ENCODE peak calls at places on chromosomes 13 and 19, in eight cellular contexts. J, P, B, K, W, V, G and D are unnamed samples.

GRCh38 chr13:35598233-35598632 is 121.7 kb upstream of the MAB21L1 start:
- DNase-seq in J (no peak), P (no peak), B (no peak), K (no peak), W (no peak), V (no peak), G (no peak), D (no peak)

GRCh38 chr13:59038824-59039223 is 1124.9 kb downstream of the DIAPH3 start:
- DNase-seq in J (no peak), P (no peak), B (no peak), K (no peak), W (peak), V (no peak), G (no peak), D (no peak)

GRCh38 chr19:18251587-18252369 is 22.5 kb downstream of the IQCN start:
- DNase-seq in J (peak), P (peak), B (peak), K (peak), W (peak), V (peak), G (peak), D (peak)

GRCh38 chr13:41411536-41411935 is 45.8 kb upstream of the RGCC start:
- DNase-seq in J (no peak), P (no peak), B (no peak), K (peak), W (peak), V (peak), G (peak), D (peak)

GRCh38 chr13:49220856-49221614 is 897 bp downstream of the MLNR start:
- DNase-seq in J (no peak), P (peak), B (no peak), K (no peak), W (no peak), V (no peak), G (no peak), D (no peak)

GRCh38 chr19:3712663-3713531 is 4.7 kb downstream of the TJP3 start:
- DNase-seq in J (no peak), P (no peak), B (no peak), K (no peak), W (no peak), V (no peak), G (peak), D (no peak)

GRCh38 chr13:97015661-97016350 is 21.5 kb upstream of the OXGR1 start:
- DNase-seq in J (no peak), P (no peak), B (no peak), K (no peak), W (no peak), V (no peak), G (no peak), D (no peak)

GRCh38 chr19:3207466-3208242 is 16.8 kb upstream of the CELF5 start:
- DNase-seq in J (no peak), P (no peak), B (no peak), K (no peak), W (no peak), V (no peak), G (peak), D (peak)

GRCh38 chr13:26184791-26185250 is 37.3 kb downstream of the RNF6 start:
- DNase-seq in J (peak), P (peak), B (peak), K (peak), W (peak), V (peak), G (peak), D (peak)

GRCh38 chr19:34172661-34173144 is 399 bp downstream of the LSM14A start:
- DNase-seq in J (no peak), P (no peak), B (peak), K (no peak), W (no peak), V (peak), G (no peak), D (no peak)

GRCh38 chr19:10379880-10380310 is 477 bp downstream of the TYK2 start:
- DNase-seq in J (no peak), P (no peak), B (no peak), K (no peak), W (no peak), V (no peak), G (no peak), D (no peak)

GRCh38 chr19:53365899-53366493 is 491 bp downstream of the ZNF525 start:
- DNase-seq in J (no peak), P (peak), B (peak), K (no peak), W (no peak), V (no peak), G (peak), D (peak)

GRCh38 chr19:50722248-50723013 is 733 bp upstream of the CLEC11A start:
- DNase-seq in J (no peak), P (no peak), B (no peak), K (no peak), W (no peak), V (no peak), G (no peak), D (peak)

GRCh38 chr19:55554302-55554701 is 9.0 kb upstream of the SBK3 start:
- DNase-seq in J (no peak), P (no peak), B (no peak), K (no peak), W (no peak), V (no peak), G (no peak), D (peak)

GRCh38 chr19:49823472-49823871 is 5.4 kb downstream of the MED25 start:
- DNase-seq in J (no peak), P (peak), B (no peak), K (no peak), W (no peak), V (no peak), G (peak), D (no peak)

GRCh38 chr19:2221250-2221831 is 14.8 kb downstream of the PLEKHJ1 start:
- DNase-seq in J (no peak), P (no peak), B (no peak), K (no peak), W (no peak), V (no peak), G (no peak), D (no peak)